ENCODE peak calls at places on chromosomes 1 and 21, in eight cellular contexts. N is activated naive CD8-positive, alpha-beta T cell treated with anti-CD3 and anti-CD28 coated beads for 36 hours; Z is Caco-2; L is progenitor cell of endocrine pancreas; C is stimulated activated CD4-positive, alpha-beta T cell treated with anti-CD3 and anti-CD28 coated beads, Interleukin-1b, Interleukin-23, amount 100 ng/mL, for 48 hours; R is skeletal muscle cell; K is substantia nigra; G is lower lobe of right lung. T is an unnamed sample.

GRCh38 chr1:158145173-158145719 is 35.4 kb upstream of the CD1D start:
- DNase-seq in N (no peak), C (no peak), Z (no peak), L (no peak), R (peak; percentile 25), G (no peak), K (peak; percentile 19), T (no peak)

GRCh38 chr1:67830928-67831596 is 2.2 kb downstream of the GNG12 start:
- DNase-seq in C (no peak), G (no peak), L (no peak), R (no peak), N (no peak), K (no peak), Z (no peak), T (no peak)

GRCh38 chr21:23152130-23152529 is 2153.9 kb downstream of the NCAM2 start:
- DNase-seq in L (no peak), C (no peak), G (no peak), Z (no peak), N (no peak), R (no peak), K (no peak), T (no peak)

GRCh38 chr21:44057960-44058651 is 46.0 kb downstream of the TRAPPC10 start:
- DNase-seq in R (no peak), C (peak; percentile 70), Z (no peak), K (no peak), G (no peak), N (peak; percentile 21), L (no peak), T (no peak)

GRCh38 chr1:200784576-200784975 is 45.9 kb downstream of the CAMSAP2 start:
- DNase-seq in G (no peak), Z (no peak), L (no peak), C (no peak), R (no peak), N (no peak), K (no peak), T (no peak)

GRCh38 chr1:205232122-205232820 is 4.5 kb downstream of the TMCC2 start:
- DNase-seq in L (no peak), C (no peak), R (no peak), G (no peak), N (no peak), Z (no peak), K (no peak), T (no peak)

GRCh38 chr1:10935724-10936123 is 76.7 kb upstream of the TARDBP start:
- DNase-seq in K (no peak), C (no peak), L (no peak), Z (no peak), N (no peak), R (no peak), G (no peak), T (no peak)

GRCh38 chr1:154999651-155000474 is 2.7 kb upstream of the ZBTB7B start:
- DNase-seq in G (no peak), L (no peak), C (peak; percentile 71), N (peak; percentile 77), K (no peak), R (no peak), Z (peak; percentile 87), T (peak; percentile 82)

GRCh38 chr1:227907439-227908015 is 40.2 kb downstream of the WNT9A start:
- DNase-seq in Z (no peak), L (no peak), N (no peak), C (no peak), K (no peak), R (no peak), G (no peak), T (no peak)

GRCh38 chr1:170978371-170978900 is 43.1 kb downstream of the MROH9 start:
- DNase-seq in C (no peak), G (no peak), L (no peak), R (no peak), K (no peak), Z (no peak), N (no peak), T (no peak)

GRCh38 chr1:41420877-41421276 is 59.6 kb downstream of the FOXO6 start:
- DNase-seq in L (no peak), R (no peak), G (no peak), K (no peak), N (no peak), C (no peak), Z (no peak), T (no peak)

GRCh38 chr1:53576381-53576801 is 117.2 kb downstream of the DMRTB1 start:
- DNase-seq in G (no peak), Z (no peak), R (no peak), L (no peak), C (no peak), K (no peak), N (no peak), T (no peak)

GRCh38 chr21:35273331-35273730 is 224.2 kb upstream of the RUNX1 start:
- DNase-seq in G (no peak), K (no peak), N (no peak), L (no peak), Z (peak; percentile 29), C (no peak), R (no peak), T (no peak)

GRCh38 chr1:110672753-110673108 is 2.0 kb downstream of the KCNA3 start:
- DNase-seq in N (peak; percentile 12), G (no peak), K (no peak), L (no peak), R (no peak), Z (no peak), C (peak; percentile 22), T (peak; percentile 77)

GRCh38 chr1:115433483-115433882 is 95.4 kb upstream of the NGF start:
- DNase-seq in L (no peak), N (no peak), Z (no peak), R (no peak), C (no peak), G (no peak), K (no peak), T (no peak)

GRCh38 chr1:27357281-27358037 is 9.3 kb downstream of the MAP3K6 start:
- DNase-seq in G (peak; percentile 88), C (peak; percentile 83), R (no peak), L (peak; percentile 65), Z (peak; percentile 71), K (peak; percentile 54), N (peak; percentile 83), T (peak; percentile 96)

GRCh38 chr1:72202761-72203160 is 79.6 kb downstream of the NEGR1 start:
- DNase-seq in N (no peak), Z (no peak), L (no peak), R (no peak), K (no peak), C (no peak), G (no peak), T (no peak)

GRCh38 chr1:200556005-200556404 is 64.5 kb downstream of the KIF14 start:
- DNase-seq in G (no peak), C (no peak), K (no peak), L (no peak), Z (no peak), R (no peak), N (no peak), T (no peak)